ENCODE peak calls at places on chromosome 15, in five cellular contexts. L is B cell, A is NCI-H1105, K is HT-29, I is SW480. G is an unnamed sample.

GRCh38 chr15:98076021-98076816 is 115.7 kb downstream of the ARRDC4 start:
- DNase-seq in L (no peak), A (no peak), K (peak; percentile 11), I (no peak), G (peak; percentile 70)

GRCh38 chr15:88513195-88513594 is 33.3 kb downstream of the DET1 start:
- DNase-seq in L (no peak), A (no peak), K (peak; percentile 12), I (peak; percentile 23), G (no peak)

GRCh38 chr15:77037475-77038209 is 33.3 kb downstream of the TSPAN3 start:
- DNase-seq in L (no peak), A (no peak), K (no peak), I (no peak), G (no peak)

GRCh38 chr15:63675263-63675662 is 78.1 kb downstream of the FBXL22 start:
- DNase-seq in L (no peak), A (no peak), K (no peak), I (no peak), G (no peak)

GRCh38 chr15:56524915-56525314 is 60.0 kb upstream of the MNS1 start:
- DNase-seq in L (no peak), A (no peak), K (no peak), I (no peak), G (no peak)

GRCh38 chr15:34206016-34206415 is 3.9 kb downstream of the KATNBL1 start:
- DNase-seq in L (no peak), A (no peak), K (no peak), I (no peak), G (no peak)

GRCh38 chr15:39594764-39595620 is 14.1 kb downstream of the THBS1 start:
- DNase-seq in L (no peak), A (no peak), K (no peak), I (no peak), G (no peak)

GRCh38 chr15:48559270-48559669 is 86.2 kb downstream of the FBN1 start:
- DNase-seq in L (no peak), A (no peak), K (no peak), I (no peak), G (no peak)

GRCh38 chr15:44662478-44663409 is 718 bp downstream of the SPG11 start:
- DNase-seq in L (peak; percentile 89), A (peak; percentile 40), K (peak; percentile 86), I (peak; percentile 78), G (peak; percentile 80)

GRCh38 chr15:75530169-75530568 is 48.9 kb downstream of the PTPN9 start:
- DNase-seq in L (no peak), A (no peak), K (no peak), I (no peak), G (no peak)

GRCh38 chr15:41821831-41822230 is 6.1 kb upstream of the JMJD7 start:
- DNase-seq in L (no peak), A (no peak), K (no peak), I (no peak), G (no peak)

GRCh38 chr15:63041402-63041977 is 1.1 kb upstream of the TPM1 start:
- DNase-seq in L (no peak), A (no peak), K (no peak), I (no peak), G (no peak)

GRCh38 chr15:39315200-39315599 is 265.7 kb upstream of the THBS1 start:
- DNase-seq in L (no peak), A (no peak), K (no peak), I (no peak), G (no peak)

GRCh38 chr15:95298729-95299128 is 1031.8 kb upstream of the NR2F2 start:
- DNase-seq in L (no peak), A (no peak), K (no peak), I (no peak), G (peak; percentile 29)

GRCh38 chr15:51103330-51103729 is 8.6 kb upstream of the TNFAIP8L3 start:
- DNase-seq in L (no peak), A (no peak), K (no peak), I (no peak), G (no peak)

GRCh38 chr15:70815604-70816003 is 38.4 kb downstream of the LARP6 start:
- DNase-seq in L (no peak), A (no peak), K (peak; percentile 22), I (no peak), G (no peak)

GRCh38 chr15:74826372-74826819 is at the start of gene CPLX3:
- DNase-seq in L (peak; percentile 66), A (no peak), K (no peak), I (no peak), G (peak; percentile 42)

GRCh38 chr15:55695432-55695831 is 47.5 kb downstream of the PRTG start:
- DNase-seq in L (no peak), A (no peak), K (no peak), I (no peak), G (no peak)

GRCh38 chr15:58282060-58282708 is 144.0 kb downstream of the AQP9 start:
- DNase-seq in L (no peak), A (no peak), K (no peak), I (no peak), G (peak; percentile 36)

GRCh38 chr15:78509726-78510312 is 2.4 kb downstream of the HYKK start:
- DNase-seq in L (no peak), A (no peak), K (no peak), I (no peak), G (no peak)

GRCh38 chr15:95784508-95784907 is 546.0 kb upstream of the NR2F2 start:
- DNase-seq in L (no peak), A (no peak), K (no peak), I (no peak), G (no peak)

GRCh38 chr15:73183071-73183470 is 130.8 kb downstream of the NEO1 start:
- DNase-seq in L (no peak), A (no peak), K (no peak), I (no peak), G (no peak)

GRCh38 chr15:57382222-57382621 is 5.9 kb downstream of the CGNL1 start:
- DNase-seq in L (no peak), A (peak; percentile 27), K (no peak), I (no peak), G (no peak)

GRCh38 chr15:66139816-66140215 is 113.7 kb downstream of the MEGF11 start:
- DNase-seq in L (no peak), A (peak; percentile 45), K (no peak), I (no peak), G (no peak)

GRCh38 chr15:101359365-101359947 is 64.4 kb upstream of the SNRPA1 start:
- DNase-seq in L (no peak), A (no peak), K (no peak), I (peak; percentile 20), G (no peak)

GRCh38 chr15:39363761-39364586 is 216.9 kb upstream of the THBS1 start:
- DNase-seq in L (no peak), A (no peak), K (no peak), I (no peak), G (no peak)

GRCh38 chr15:70337292-70338186 is 239.8 kb upstream of the TLE3 start:
- DNase-seq in L (no peak), A (no peak), K (no peak), I (no peak), G (no peak)

GRCh38 chr15:100241572-100242479 is 99.9 kb downstream of the ADAMTS17 start:
- DNase-seq in L (no peak), A (peak; percentile 17), K (peak; percentile 40), I (peak; percentile 74), G (peak; percentile 45)

GRCh38 chr15:69032703-69033373 is 18.3 kb downstream of the NOX5 start:
- DNase-seq in L (no peak), A (no peak), K (no peak), I (no peak), G (no peak)

GRCh38 chr15:62946940-62947339 is 95.6 kb upstream of the TPM1 start:
- DNase-seq in L (no peak), A (no peak), K (no peak), I (no peak), G (no peak)

GRCh38 chr15:25876231-25877140 is 13.4 kb upstream of the ATP10A start:
- DNase-seq in L (no peak), A (no peak), K (no peak), I (no peak), G (no peak)

GRCh38 chr15:101152914-101153313 is 98.9 kb downstream of the CHSY1 start:
- DNase-seq in L (no peak), A (no peak), K (peak; percentile 33), I (no peak), G (peak; percentile 52)

GRCh38 chr15:99315636-99316035 is 64.4 kb downstream of the LRRC28 start:
- DNase-seq in L (no peak), A (no peak), K (no peak), I (no peak), G (no peak)

G was measured in KBM-7.